ENCODE peak calls at places on chromosomes 1 and 21, in seven cellular contexts. H, Q, R, P, U, K and Y are unnamed samples.

GRCh38 chr1:225300381-225300780 is 127.5 kb downstream of the LBR start:
- DNase-seq in R (no peak), Q (no peak), H (no peak), P (no peak), U (no peak), K (no peak), Y (no peak)

GRCh38 chr1:227428803-227429202 is 110.5 kb upstream of the CDC42BPA start:
- DNase-seq in U (peak; percentile 78), H (no peak), R (peak; percentile 61), Q (no peak), K (no peak), P (peak; percentile 75), Y (peak; percentile 94)

GRCh38 chr1:109993885-109994284 is 9.3 kb downstream of the AHCYL1 start:
- DNase-seq in H (no peak), Q (no peak), U (peak; percentile 63), R (no peak), P (peak; percentile 26), K (no peak), Y (peak; percentile 52)

GRCh38 chr1:77900687-77901293 is 12.4 kb downstream of the NEXN start:
- DNase-seq in H (peak; percentile 42), U (peak; percentile 44), R (no peak), Q (peak; percentile 61), P (peak; percentile 77), K (peak; percentile 77), Y (peak; percentile 77)

GRCh38 chr1:37919277-37919676 is 27.6 kb downstream of the INPP5B start:
- DNase-seq in U (no peak), K (peak; percentile 51), H (no peak), P (peak; percentile 59), Q (peak; percentile 61), R (no peak), Y (peak; percentile 39)

GRCh38 chr1:16906873-16907272 is 11.1 kb downstream of the RNU1-2 start:
- DNase-seq in K (no peak), U (no peak), H (no peak), Q (no peak), P (no peak), R (no peak), Y (no peak)

GRCh38 chr1:234582626-234583354 is 27.2 kb downstream of the IRF2BP2 start:
- DNase-seq in P (no peak), U (no peak), K (no peak), H (no peak), Q (no peak), R (no peak), Y (no peak)

GRCh38 chr1:25520446-25521061 is 22.9 kb upstream of the LDLRAP1 start:
- DNase-seq in H (peak; percentile 50), Q (peak; percentile 70), U (peak; percentile 82), P (peak; percentile 76), R (peak; percentile 56), K (peak; percentile 66), Y (peak; percentile 81)

GRCh38 chr1:9425859-9426258 is 113.4 kb upstream of the SLC25A33 start:
- DNase-seq in P (no peak), K (no peak), U (no peak), H (no peak), Q (peak; percentile 44), R (no peak), Y (no peak)

GRCh38 chr1:173869108-173869359 is 854 bp downstream of the ZBTB37 start:
- DNase-seq in U (no peak), P (no peak), H (no peak), K (no peak), R (no peak), Q (no peak), Y (no peak)

GRCh38 chr1:222914861-222915632 is 100.2 kb downstream of the DISP1 start:
- DNase-seq in R (no peak), K (peak; percentile 80), H (peak; percentile 83), Q (no peak), P (peak; percentile 91), U (no peak), Y (peak; percentile 85)

GRCh38 chr1:108584320-108584968 is 24.5 kb downstream of the EEIG2 start:
- DNase-seq in P (no peak), H (no peak), Q (peak; percentile 62), R (no peak), U (no peak), K (no peak), Y (no peak)

GRCh38 chr1:200908158-200908868 is 13.6 kb downstream of the INAVA start:
- DNase-seq in U (peak; percentile 83), H (no peak), Q (no peak), R (no peak), K (peak; percentile 67), P (no peak), Y (no peak)

GRCh38 chr1:38005195-38006007 is at the start of gene FHL3:
- DNase-seq in U (peak; percentile 43), Q (peak; percentile 87), P (peak; percentile 39), H (peak; percentile 34), K (peak; percentile 54), R (peak; percentile 81), Y (peak; percentile 67)

GRCh38 chr1:151579436-151580225 is 32.2 kb upstream of the SNX27 start:
- DNase-seq in H (peak; percentile 47), U (no peak), Q (peak; percentile 11), P (peak; percentile 64), K (peak; percentile 84), R (no peak), Y (peak; percentile 21)

GRCh38 chr1:173414539-173414938 is 62.6 kb upstream of the PRDX6 start:
- DNase-seq in R (no peak), H (no peak), Q (no peak), P (no peak), K (no peak), U (no peak), Y (no peak)

GRCh38 chr1:29532285-29532684 is 296.0 kb downstream of the PTPRU start:
- DNase-seq in R (no peak), U (no peak), K (no peak), H (no peak), P (no peak), Q (no peak), Y (no peak)

GRCh38 chr1:21857142-21857839 is 45.2 kb downstream of the LDLRAD2 start:
- DNase-seq in H (peak; percentile 55), Q (peak; percentile 91), K (no peak), R (peak; percentile 12), U (no peak), P (peak; percentile 22), Y (no peak)

GRCh38 chr1:185111873-185112272 is 44.9 kb downstream of the TRMT1L start:
- DNase-seq in U (no peak), H (no peak), P (no peak), K (no peak), Q (no peak), R (no peak), Y (no peak)

GRCh38 chr1:28811766-28812668 is at the start of gene OPRD1:
- DNase-seq in H (no peak), U (no peak), P (no peak), Q (no peak), K (no peak), R (no peak), Y (no peak)

GRCh38 chr1:165644064-165644735 is 13.2 kb downstream of the MGST3 start:
- DNase-seq in K (peak; percentile 82), U (no peak), H (no peak), P (peak; percentile 22), R (no peak), Q (no peak), Y (no peak)

GRCh38 chr1:62926681-62927252 is 142.8 kb downstream of the ATG4C start:
- DNase-seq in Q (peak; percentile 3), R (no peak), U (no peak), P (no peak), K (no peak), H (no peak), Y (no peak)
- TF ChIP-seq CTCF in Q (no peak), R (no peak), U (no peak), P (no peak), K (peak; percentile 13), H (no peak), Y (no peak)

DNA sequence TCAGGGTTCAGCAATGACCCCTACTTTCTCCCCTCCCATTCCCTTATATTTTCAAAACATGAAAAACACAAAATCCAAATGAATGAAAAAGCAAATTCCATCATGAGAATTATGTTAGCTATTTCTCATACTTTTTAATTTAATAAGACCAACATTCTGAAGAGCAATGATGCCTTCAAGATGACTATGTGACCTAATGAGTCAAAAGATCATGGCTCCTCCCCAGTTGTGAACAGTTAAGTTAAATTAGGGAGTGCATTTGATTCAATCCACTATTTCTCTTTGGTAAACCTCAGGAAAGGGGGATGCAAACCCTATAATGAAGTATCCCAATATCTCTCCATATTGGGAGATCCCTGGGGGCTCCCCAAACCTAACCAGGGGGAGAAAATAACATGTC is 36.5 kb downstream of the PUM1 start:
- DNase-seq in R (no peak), Q (no peak), K (peak; percentile 24), H (no peak), P (peak; percentile 47), U (no peak), Y (no peak)
- H3K4me3 ChIP-seq in R (no peak overlapping the region), Q (no peak overlapping the region), K (no peak overlapping the region), H (no peak overlapping the region), P (no peak overlapping the region), U (no peak overlapping the region), Y (no peak overlapping the region)

GRCh38 chr1:238955934-238956333 is 430.4 kb upstream of the CHRM3 start:
- DNase-seq in P (no peak), U (no peak), K (no peak), Q (no peak), R (no peak), H (no peak), Y (no peak)

GRCh38 chr1:238953448-238953847 is 432.9 kb upstream of the CHRM3 start:
- DNase-seq in U (no peak), K (no peak), Q (no peak), H (no peak), R (no peak), P (no peak), Y (no peak)

GRCh38 chr1:238954865-238955264 is 431.5 kb upstream of the CHRM3 start:
- DNase-seq in U (no peak), P (peak; percentile 11), Q (no peak), H (no peak), K (peak; percentile 34), R (no peak), Y (peak; percentile 3)

GRCh38 chr1:238950786-238951185 is 435.6 kb upstream of the CHRM3 start:
- DNase-seq in U (no peak), R (no peak), Q (peak; percentile 1), K (no peak), H (no peak), P (no peak), Y (no peak)

GRCh38 chr1:238951809-238952208 is 434.6 kb upstream of the CHRM3 start:
- DNase-seq in K (peak; percentile 71), P (peak; percentile 66), R (no peak), U (peak; percentile 58), H (no peak), Q (peak; percentile 53), Y (peak; percentile 47)
- TF ChIP-seq CTCF in K (peak; percentile 61), P (peak; percentile 26), R (peak; percentile 37), U (no peak), H (no peak), Q (peak; percentile 29), Y (peak; percentile 22)

DNA sequence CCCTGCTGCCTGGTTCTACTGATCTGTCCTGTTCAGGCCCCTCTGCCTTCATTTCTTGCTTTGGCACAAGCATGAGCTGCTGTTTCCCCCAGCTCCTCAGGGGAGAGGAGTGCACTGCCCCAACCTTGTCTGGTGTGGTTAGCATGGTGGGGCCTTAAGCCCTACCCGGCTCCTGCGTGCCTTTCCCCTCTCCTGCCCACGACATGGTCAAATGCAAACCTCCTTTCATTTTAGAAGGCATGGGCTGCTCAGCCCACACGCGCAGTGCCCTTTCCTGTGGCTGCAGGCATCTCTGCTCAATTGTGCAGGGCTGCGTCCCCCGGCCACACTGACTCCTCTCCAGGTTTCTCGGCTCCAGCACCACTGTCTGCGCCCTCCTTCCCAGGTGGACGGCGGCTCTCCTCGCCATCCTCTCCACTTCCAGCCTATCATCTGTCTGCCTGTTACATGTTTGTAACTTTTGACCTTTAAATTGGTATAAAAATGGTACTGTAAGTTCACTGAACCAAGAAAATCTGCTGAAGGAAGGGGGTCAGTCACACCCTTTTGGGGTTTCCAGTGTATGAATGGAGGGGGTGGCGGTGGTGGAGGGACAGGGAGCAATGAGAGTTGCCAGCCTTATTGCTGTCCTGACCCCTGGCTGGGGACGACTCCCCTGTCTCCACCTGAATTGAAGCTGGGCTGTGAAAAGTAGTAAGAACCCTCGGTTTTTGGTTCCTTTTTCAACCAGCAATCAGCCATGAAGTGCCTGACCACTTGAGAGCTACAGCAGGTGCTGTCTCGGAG is 5.1 kb downstream of the PDE9A start:
- DNase-seq in H (no peak), R (no peak), K (no peak), P (no peak), Q (no peak), U (no peak), Y (no peak)
- H3K4me3 ChIP-seq in H (no peak overlapping the region), R (no peak overlapping the region), K (no peak overlapping the region), P (no peak overlapping the region), Q (no peak overlapping the region), U (no peak overlapping the region), Y (no peak overlapping the region)